ENCODE peak calls at places on chromosomes 6 and 20, in four cellular contexts. T, D, L and S are unnamed samples.

GRCh38 chr6:103798166-103798565 is 1061.6 kb downstream of the HACE1 start:
- DNase-seq in T (no peak), D (no peak), L (no peak), S (no peak)

GRCh38 chr20:24149881-24150307 is 161.3 kb upstream of the GGTLC1 start:
- DNase-seq in T (peak; percentile 52), D (peak; percentile 44), L (no peak), S (peak; percentile 39)

GRCh38 chr6:72819609-72820008 is 197.7 kb downstream of the KCNQ5 start:
- DNase-seq in T (no peak), D (no peak), L (no peak), S (no peak)

GRCh38 chr20:37379967-37380828 is 34.3 kb downstream of the SRC start:
- DNase-seq in T (peak; percentile 97), D (no peak), L (no peak), S (no peak)

GRCh38 chr6:166341915-166342292 is 441 bp downstream of the SFT2D1 start:
- DNase-seq in T (no peak), D (no peak), L (no peak), S (no peak)

GRCh38 chr6:45717027-45717426 is 298.6 kb downstream of the CLIC5 start:
- DNase-seq in T (no peak), D (no peak), L (no peak), S (no peak)

GRCh38 chr6:136318676-136319075 is 29.0 kb upstream of the BCLAF1 start:
- DNase-seq in T (no peak), D (no peak), L (no peak), S (no peak)

GRCh38 chr20:64266988-64267387 is 11.4 kb downstream of the PCMTD2 start:
- DNase-seq in T (no peak), D (no peak), L (no peak), S (no peak)

GRCh38 chr6:29633532-29633901 is 534 bp upstream of the GABBR1 start:
- DNase-seq in T (no peak), D (no peak), L (no peak), S (no peak)

GRCh38 chr6:162770136-162770535 is 42.4 kb downstream of the PACRG start:
- DNase-seq in T (no peak), D (no peak), L (no peak), S (no peak)

GRCh38 chr6:2940010-2940850 is 31.1 kb downstream of the SERPINB6 start:
- DNase-seq in T (peak; percentile 42), D (no peak), L (peak; percentile 99), S (no peak)

GRCh38 chr6:44332585-44332984 is 9.9 kb upstream of the SPATS1 start:
- DNase-seq in T (no peak), D (no peak), L (no peak), S (no peak)

GRCh38 chr20:62921119-62921687 is 5.1 kb downstream of the DIDO1 start:
- DNase-seq in T (peak; percentile 88), D (peak; percentile 43), L (no peak), S (peak; percentile 75)

GRCh38 chr6:92196320-92196719 is 1223.0 kb downstream of the EPHA7 start:
- DNase-seq in T (no peak), D (no peak), L (no peak), S (no peak)

GRCh38 chr20:60935971-60936370 is 316.1 kb upstream of the CDH4 start:
- DNase-seq in T (no peak), D (no peak), L (no peak), S (no peak)

GRCh38 chr6:141103246-141103645 is 1029.5 kb upstream of the GJE1 start:
- DNase-seq in T (no peak), D (no peak), L (no peak), S (no peak)

GRCh38 chr6:151807513-151808330 is at the start of gene ESR1:
- DNase-seq in T (no peak), D (no peak), L (no peak), S (peak; percentile 16)

GRCh38 chr20:63826753-63827152 is 4.3 kb downstream of the ZBTB46 start:
- DNase-seq in T (no peak), D (no peak), L (no peak), S (no peak)

GRCh38 chr6:51865176-51865575 is 222.2 kb downstream of the PKHD1 start:
- DNase-seq in T (no peak), D (no peak), L (no peak), S (no peak)

GRCh38 chr6:33633462-33634158 is 12.5 kb downstream of the ITPR3 start:
- DNase-seq in T (no peak), D (peak; percentile 95), L (no peak), S (peak; percentile 77)

GRCh38 chr6:33592595-33593413 is 12.7 kb upstream of the BAK1 start:
- DNase-seq in T (no peak), D (peak; percentile 57), L (peak; percentile 63), S (no peak)

GRCh38 chr20:42763015-42763414 is 426.7 kb downstream of the PTPRT start:
- DNase-seq in T (no peak), D (no peak), L (no peak), S (no peak)

GRCh38 chr6:82331031-82331773 is 32.4 kb upstream of the TPBG start:
- DNase-seq in T (no peak), D (no peak), L (no peak), S (peak; percentile 6)

GRCh38 chr6:26554669-26555504 is 16.7 kb downstream of the HMGN4 start:
- DNase-seq in T (peak; percentile 69), D (no peak), L (no peak), S (no peak)

GRCh38 chr6:3467996-3468395 is 11.1 kb upstream of the SLC22A23 start:
- DNase-seq in T (no peak), D (no peak), L (no peak), S (no peak)

GRCh38 chr20:13468166-13468565 is 170.6 kb downstream of the TASP1 start:
- DNase-seq in T (no peak), D (no peak), L (no peak), S (no peak)

GRCh38 chr20:46569961-46570360 is 19.5 kb upstream of the OCSTAMP start:
- DNase-seq in T (no peak), D (no peak), L (no peak), S (no peak)

GRCh38 chr20:46566125-46566524 is 15.7 kb upstream of the OCSTAMP start:
- DNase-seq in T (no peak), D (no peak), L (no peak), S (no peak)

GRCh38 chr20:46571418-46571817 is 21.0 kb upstream of the OCSTAMP start:
- DNase-seq in T (no peak), D (no peak), L (no peak), S (no peak)

GRCh38 chr20:46572181-46572580 is 21.7 kb upstream of the OCSTAMP start:
- DNase-seq in T (no peak), D (no peak), L (no peak), S (no peak)

GRCh38 chr20:46568570-46569129 is 18.2 kb upstream of the OCSTAMP start:
- DNase-seq in T (peak; percentile 79), D (no peak), L (no peak), S (peak; percentile 34)
- TF ChIP-seq FOXK2 in T (no peak), D (no peak), L (no peak), S (no peak)

DNA sequence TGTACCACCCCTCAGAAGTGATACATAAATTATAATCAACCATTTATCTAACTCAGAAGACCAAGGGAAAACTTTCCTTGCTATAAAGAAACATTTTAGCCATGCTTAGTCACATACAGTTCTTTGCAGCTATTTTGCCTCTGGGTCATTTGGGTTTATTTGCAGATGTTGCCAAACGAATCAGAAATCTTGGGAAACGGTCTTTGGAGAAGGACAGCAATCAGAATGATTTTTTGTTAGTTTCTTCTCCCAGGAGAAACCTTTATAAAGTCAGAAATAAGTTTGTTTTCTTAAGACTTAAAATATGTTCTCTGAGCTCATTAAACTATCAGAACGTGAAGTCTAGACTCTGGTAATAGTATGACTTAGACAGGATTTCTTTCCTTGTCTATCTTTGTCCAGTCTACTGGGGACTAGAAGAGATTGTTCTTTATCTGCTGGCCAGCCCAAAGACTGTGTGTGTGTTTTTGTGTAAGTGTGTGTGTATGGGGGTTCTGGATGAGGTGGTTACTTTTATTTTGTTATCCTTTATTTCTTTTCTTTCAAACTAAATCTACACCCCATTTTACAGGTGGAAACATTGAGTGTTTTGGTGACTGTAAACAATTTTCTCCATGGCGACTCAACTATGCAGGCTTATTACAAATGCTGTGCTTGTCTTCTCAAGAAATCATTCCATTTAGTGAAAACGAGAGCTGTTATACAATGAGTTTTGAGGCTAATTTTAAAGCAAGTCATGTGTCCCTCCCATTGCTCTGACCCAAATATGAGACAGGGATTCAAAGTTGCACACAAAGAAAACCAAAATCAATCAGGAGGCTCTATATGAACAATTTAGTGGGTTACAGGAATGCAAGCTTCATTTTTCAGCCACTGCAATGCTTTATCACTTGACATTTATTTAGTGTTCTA is 97.7 kb downstream of the ELOVL5 start:
- DNase-seq in T (no peak), D (no peak), L (no peak), S (no peak)
- TF ChIP-seq FOXM1 in T (no peak), D (no peak), L (no peak), S (no peak)

GRCh38 chr6:108961985-108962384 is 113.8 kb downstream of the ARMC2 start:
- DNase-seq in T (no peak), D (no peak), L (no peak), S (no peak)
- TF ChIP-seq BHLHE40 in T (no peak), D (no peak), L (no peak), S (no peak)

DNA sequence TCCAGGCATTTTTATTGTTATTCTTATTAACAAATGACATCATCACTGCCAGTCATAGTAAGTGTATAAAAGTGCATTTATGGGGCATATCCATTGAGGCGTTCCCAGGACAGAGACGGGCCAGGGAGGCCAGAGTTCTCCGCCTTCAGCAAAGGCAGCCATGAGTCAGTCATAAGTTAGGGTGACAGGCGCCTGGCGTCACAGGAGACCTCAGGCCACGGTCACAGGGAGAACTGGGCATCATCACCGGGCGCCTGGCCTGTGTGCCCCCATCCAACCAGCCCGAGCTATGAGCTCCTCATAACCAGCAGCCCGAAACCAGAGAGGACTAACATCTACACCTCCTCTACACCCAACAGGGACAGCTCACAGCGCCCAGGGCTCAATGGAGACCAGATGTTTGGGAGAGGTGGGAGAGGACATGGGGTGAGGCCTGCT is 259.2 kb downstream of the DLL1 start:
- DNase-seq in T (no peak), D (no peak), L (no peak), S (no peak)
- TF ChIP-seq FOXK2 in T (no peak), D (no peak), L (no peak), S (no peak)

GRCh38 chr6:130366011-130366963 is at the start of gene TMEM200A:
- DNase-seq in T (no peak), D (no peak), L (no peak), S (peak; percentile 62)
- TF ChIP-seq FOXM1 in T (no peak), D (no peak), L (no peak), S (no peak)

GRCh38 chr6:49553353-49553752 is 2.9 kb downstream of the C6orf141 start:
- DNase-seq in T (no peak), D (no peak), L (no peak), S (no peak)
- TF ChIP-seq BHLHE40 in T (no peak), D (no peak), L (no peak), S (no peak)

GRCh38 chr20:12395404-12396159 is 477.9 kb downstream of the BTBD3 start:
- DNase-seq in T (no peak), D (no peak), L (no peak), S (no peak)
- TF ChIP-seq FOXK2 in T (no peak), D (no peak), L (no peak), S (no peak)

GRCh38 chr6:12049165-12049564 is 37.1 kb downstream of the HIVEP1 start:
- DNase-seq in T (no peak), D (no peak), L (no peak), S (no peak)
- TF ChIP-seq FOXM1 in T (no peak), D (no peak), L (no peak), S (no peak)